ENCODE peak calls at places on chromosomes 1 and 21, in eight cellular contexts. Q is tibial nerve, I is HFF-Myc, O is astrocyte of the spinal cord, X is left ventricle myocardium inferior, W is thoracic aorta, H is right lobe of liver, L is pancreas. J is an unnamed sample.

GRCh38 chr1:154474802-154475201 is 27.2 kb upstream of the TDRD10 start:
- DNase-seq in I (peak), H (peak), X (no peak), L (no peak), Q (peak), W (no peak), O (peak), J (peak)

GRCh38 chr1:243940451-243940850 is 90.4 kb upstream of the AKT3 start:
- DNase-seq in H (no peak), I (no peak), Q (no peak), L (no peak), X (no peak), W (no peak), O (no peak), J (no peak)

GRCh38 chr1:158989424-158989823 is 20.3 kb upstream of the IFI16 start:
- DNase-seq in H (no peak), I (no peak), L (no peak), Q (no peak), O (no peak), W (no peak), X (no peak), J (no peak)

GRCh38 chr1:3121401-3122215 is 52.6 kb downstream of the PRDM16 start:
- DNase-seq in O (no peak), H (no peak), X (no peak), L (no peak), W (no peak), I (no peak), Q (no peak), J (no peak)

GRCh38 chr1:165539306-165539705 is 4.5 kb upstream of the LRRC52 start:
- DNase-seq in I (no peak), H (no peak), W (no peak), O (no peak), Q (no peak), X (no peak), L (no peak), J (no peak)

GRCh38 chr1:161691846-161692245 is 15.2 kb upstream of the FCRLA start:
- DNase-seq in X (no peak), H (no peak), L (no peak), W (no peak), Q (no peak), O (no peak), I (no peak), J (no peak)

GRCh38 chr1:234397732-234398131 is 24.5 kb downstream of the COA6 start:
- DNase-seq in O (no peak), H (no peak), Q (no peak), X (no peak), L (no peak), W (no peak), I (no peak), J (no peak)

GRCh38 chr1:247441621-247442020 is 16.3 kb downstream of the OR2B11 start:
- DNase-seq in O (no peak), W (no peak), Q (no peak), I (no peak), L (no peak), X (no peak), H (no peak), J (no peak)

GRCh38 chr21:45537111-45537745 is 5.0 kb downstream of the SLC19A1 start:
- DNase-seq in H (peak), Q (peak), X (peak), O (no peak), I (no peak), W (no peak), L (peak), J (no peak)

GRCh38 chr21:38984982-38985422 is 179.3 kb downstream of the ETS2 start:
- DNase-seq in W (no peak), I (peak), H (no peak), O (peak), X (no peak), Q (no peak), L (no peak), J (peak)

GRCh38 chr1:160963521-160963920 is 8.9 kb upstream of the ITLN2 start:
- DNase-seq in H (no peak), L (no peak), W (no peak), X (no peak), O (no peak), I (no peak), Q (no peak), J (no peak)

GRCh38 chr21:28509031-28509430 is 483.6 kb downstream of the LTN1 start:
- DNase-seq in Q (no peak), L (no peak), H (no peak), X (no peak), O (no peak), I (no peak), W (no peak), J (no peak)
- TF ChIP-seq CTCF in Q (no peak), L (no peak), H (no peak), X (no peak), O (no peak), I (no peak), W (no peak), J (no peak)

GRCh38 chr21:41869771-41870170 is 9.4 kb downstream of the PRDM15 start:
- DNase-seq in H (no peak), I (no peak), Q (no peak), O (no peak), X (no peak), L (no peak), W (no peak), J (no peak)
- H3K4me3 ChIP-seq in H (no peak), I (no peak), Q (no peak), O (no peak), X (no peak), L (no peak), W (no peak), J (no peak)

GRCh38 chr1:63848764-63849548 is 75.1 kb downstream of the ROR1 start:
- DNase-seq in X (no peak), W (no peak), H (no peak), L (no peak), Q (no peak), I (no peak), O (no peak), J (no peak)

GRCh38 chr1:63847308-63847910 is 73.6 kb downstream of the ROR1 start:
- DNase-seq in H (no peak), Q (no peak), I (no peak), O (no peak), W (no peak), X (no peak), L (no peak), J (no peak)

GRCh38 chr1:63843010-63843409 is 69.2 kb downstream of the ROR1 start:
- DNase-seq in Q (no peak), O (no peak), L (no peak), H (no peak), I (no peak), X (no peak), W (no peak), J (no peak)

GRCh38 chr1:63845346-63845745 is 71.5 kb downstream of the ROR1 start:
- DNase-seq in O (no peak), L (no peak), Q (no peak), I (no peak), W (no peak), X (no peak), H (no peak), J (no peak)

GRCh38 chr1:63843884-63844283 is 70.1 kb downstream of the ROR1 start:
- DNase-seq in L (no peak), Q (no peak), H (no peak), X (no peak), W (no peak), O (no peak), I (no peak), J (no peak)
- TF ChIP-seq CTCF in L (no peak), Q (no peak), H (no peak), X (no peak), W (no peak), O (no peak), I (no peak), J (no peak)

GRCh38 chr1:44808063-44808937 is at the start of gene BTBD19:
- DNase-seq in H (peak), X (peak), L (peak), O (peak), Q (peak), I (no peak), W (no peak), J (peak)

GRCh38 chr1:44807364-44808062 is 362 bp upstream of the DYNLT4 start:
- DNase-seq in L (peak), I (peak), Q (peak), O (peak), H (peak), W (peak), X (peak), J (peak)

GRCh38 chr1:44805311-44806024 is 1.7 kb downstream of the DYNLT4 start:
- DNase-seq in Q (no peak), O (no peak), X (peak), I (no peak), W (no peak), L (peak), H (peak), J (no peak)

GRCh38 chr1:44806704-44807363 is at the start of gene DYNLT4:
- DNase-seq in L (peak), Q (no peak), H (peak), I (no peak), W (no peak), O (no peak), X (no peak), J (no peak)

GRCh38 chr1:44806025-44806703 is 987 bp downstream of the DYNLT4 start:
- DNase-seq in L (peak), I (no peak), Q (no peak), W (no peak), O (no peak), H (peak), X (peak), J (no peak)
- H3K4me3 ChIP-seq in L (no peak), I (no peak), Q (no peak), W (peak), O (no peak), H (no peak), X (peak), J (no peak)

GRCh38 chr1:15919316-15919715 is 56.6 kb downstream of the ZBTB17 start:
- DNase-seq in L (no peak), X (no peak), I (peak), Q (no peak), H (no peak), O (peak), W (no peak), J (peak)

GRCh38 chr1:15916916-15917315 is 59.0 kb downstream of the ZBTB17 start:
- DNase-seq in H (no peak), Q (no peak), L (no peak), I (no peak), O (no peak), X (no peak), W (no peak), J (no peak)

GRCh38 chr1:15915991-15916390 is 59.9 kb downstream of the ZBTB17 start:
- DNase-seq in H (no peak), L (no peak), I (no peak), W (no peak), X (no peak), Q (no peak), O (peak), J (no peak)

GRCh38 chr1:15911927-15912326 is 64.0 kb downstream of the ZBTB17 start:
- DNase-seq in O (no peak), I (no peak), X (no peak), W (no peak), H (no peak), Q (no peak), L (no peak), J (no peak)

GRCh38 chr1:15916417-15916816 is 59.5 kb downstream of the ZBTB17 start:
- DNase-seq in L (no peak), I (no peak), O (no peak), X (no peak), Q (no peak), H (no peak), W (no peak), J (no peak)
- TF ChIP-seq CTCF in L (no peak), I (no peak), O (no peak), X (no peak), Q (no peak), H (no peak), W (no peak), J (no peak)

J was measured in astrocyte of the cerebellum.